ENCODE peak calls at places on chromosomes 4 and X, in seven cellular contexts. C is tibial artery, G is pancreas, R is PC-9, O is aorta, I is GM23248, E is breast epithelium. A is an unnamed sample. For H3K36me3, the result is how much of the 10 kb centered on the place peaks cover.

GRCh38 chr4:56469489-56470210 is 2.2 kb downstream of the SRP72 start:
- DNase-seq in C (no peak), G (no peak), R (no peak), O (no peak), I (peak), E (no peak), A (no peak)

GRCh38 chrX:118807151-118808017 is 16.2 kb upstream of the ZCCHC12 start:
- DNase-seq in C (no peak), G (no peak), R (peak), O (peak), I (peak), E (no peak), A (peak)

GRCh38 chrX:98111684-98112083 is 1228.0 kb downstream of the RPA4 start:
- DNase-seq in C (no peak), G (no peak), R (no peak), O (no peak), I (no peak), E (no peak), A (no peak)

GRCh38 chr4:148823419-148823769 is 381.2 kb upstream of the NR3C2 start:
- DNase-seq in C (no peak), G (no peak), R (no peak), O (no peak), I (no peak), E (no peak), A (no peak)

GRCh38 chrX:68354869-68355628 is 78.2 kb downstream of the OPHN1 start:
- DNase-seq in C (no peak), G (no peak), R (no peak), O (no peak), I (peak), E (no peak), A (no peak)

GRCh38 chr4:182929296-182929695 is 12.1 kb upstream of the DCTD start:
- DNase-seq in C (no peak), G (no peak), R (peak), O (no peak), I (peak), E (no peak), A (peak)

GRCh38 chr4:159273126-159273438 is 170.2 kb downstream of the RAPGEF2 start:
- DNase-seq in C (no peak), G (no peak), R (no peak), O (no peak), I (no peak), E (no peak), A (no peak)

GRCh38 chrX:151985955-151986354 is 11.5 kb upstream of the GABRE start:
- DNase-seq in C (peak), G (no peak), R (no peak), O (no peak), I (peak), E (no peak), A (peak)

GRCh38 chr4:111535792-111536191 is 609.5 kb upstream of the FAM241A start:
- DNase-seq in C (no peak), G (no peak), R (no peak), O (no peak), I (no peak), E (no peak), A (no peak)

GRCh38 chr4:11805837-11806236 is 377.1 kb upstream of the HS3ST1 start:
- DNase-seq in C (no peak), G (no peak), R (no peak), O (no peak), I (peak), E (no peak), A (peak)

GRCh38 chrX:136390921-136391320 is 90.2 kb downstream of the ADGRG4 start:
- DNase-seq in C (no peak), G (no peak), R (peak), O (no peak), I (no peak), E (no peak), A (no peak)

GRCh38 chr4:77773101-77773500 is 46.1 kb downstream of the CNOT6L start:
- DNase-seq in C (no peak), G (no peak), R (no peak), O (no peak), I (peak), E (no peak), A (no peak)

GRCh38 chr4:16926214-16926613 is 27.8 kb upstream of the LDB2 start:
- DNase-seq in C (no peak), G (no peak), R (no peak), O (no peak), I (no peak), E (no peak), A (no peak)

GRCh38 chr4:88283661-88284377 is 542 bp downstream of the PPM1K start:
- DNase-seq in C (peak), G (peak), R (peak), O (peak), I (peak), E (peak), A (peak)

GRCh38 chrX:8042304-8042703 is 115.1 kb upstream of the PNPLA4 start:
- DNase-seq in C (no peak), G (no peak), R (no peak), O (no peak), I (no peak), E (no peak), A (no peak)

GRCh38 chr4:103998752-103999151 is 279.0 kb upstream of the TACR3 start:
- DNase-seq in C (no peak), G (no peak), R (no peak), O (no peak), I (no peak), E (no peak), A (no peak)

GRCh38 chr4:12458621-12459020 is 1025.5 kb downstream of the RAB28 start:
- DNase-seq in C (no peak), G (no peak), R (no peak), O (no peak), I (no peak), E (no peak), A (no peak)

GRCh38 chr4:183388777-183389176 is 55.7 kb upstream of the CDKN2AIP start:
- DNase-seq in C (no peak), G (no peak), R (no peak), O (no peak), I (no peak), E (no peak), A (no peak)

GRCh38 chr4:152594981-152595916 is 59.4 kb upstream of the FBXW7 start:
- DNase-seq in C (no peak), G (no peak), R (no peak), O (no peak), I (no peak), E (no peak), A (no peak)

GRCh38 chr4:147723316-147723715 is 8.6 kb upstream of the ARHGAP10 start:
- DNase-seq in C (peak), G (no peak), R (no peak), O (peak), I (peak), E (no peak), A (no peak)

GRCh38 chr4:24568425-24568824 is 15.9 kb downstream of the DHX15 start:
- DNase-seq in C (no peak), G (no peak), R (no peak), O (no peak), I (peak), E (no peak), A (no peak)

GRCh38 chr4:76212301-76212700 is 1.3 kb downstream of the SCARB2 start:
- DNase-seq in C (no peak), G (no peak), R (no peak), O (no peak), I (peak), E (no peak), A (peak)

GRCh38 chrX:139563251-139563650 is 32.7 kb downstream of the F9 start:
- DNase-seq in C (no peak), G (no peak), R (no peak), O (no peak), I (no peak), E (no peak), A (no peak)

GRCh38 chr4:88960576-88960975 is 96.4 kb downstream of the FAM13A start:
- DNase-seq in C (no peak), G (no peak), R (no peak), O (no peak), I (no peak), E (no peak), A (no peak)

GRCh38 chr4:25861422-25861926 is 1.3 kb downstream of the SEL1L3 start:
- DNase-seq in C (no peak), G (no peak), R (no peak), O (no peak), I (peak), E (no peak), A (no peak)

GRCh38 chr4:100504086-100504874 is 13.5 kb downstream of the EMCN start:
- DNase-seq in C (no peak), G (no peak), R (no peak), O (no peak), I (no peak), E (no peak), A (peak)

GRCh38 chrX:127317159-127317558 is 497.6 kb downstream of the PRR32 start:
- DNase-seq in C (no peak), G (no peak), R (no peak), O (no peak), I (no peak), E (no peak), A (no peak)

GRCh38 chr4:53637348-53637747 is 46.1 kb upstream of the LNX1 start:
- DNase-seq in C (no peak), G (no peak), R (no peak), O (no peak), I (no peak), E (no peak), A (no peak)

GRCh38 chr4:10085828-10086505 is 30.6 kb downstream of the WDR1 start:
- DNase-seq in C (no peak), G (peak), R (no peak), O (peak), I (no peak), E (no peak), A (no peak)

GRCh38 chr4:24477919-24478318 is 106.4 kb downstream of the DHX15 start:
- DNase-seq in C (no peak), G (no peak), R (no peak), O (no peak), I (peak), E (no peak), A (peak)

GRCh38 chrX:10756365-10756915 is 136.1 kb upstream of the MID1 start:
- DNase-seq in C (no peak), G (no peak), R (peak), O (no peak), I (peak), E (no peak), A (peak)

GRCh38 chrX:107880054-107880610 is 54.5 kb downstream of the MID2 start:
- DNase-seq in C (no peak), G (no peak), R (no peak), O (no peak), I (no peak), E (no peak), A (no peak)

GRCh38 chr4:97394653-97395052 is 748.6 kb downstream of the STPG2 start:
- DNase-seq in C (no peak), G (no peak), R (no peak), O (no peak), I (no peak), E (no peak), A (no peak)

GRCh38 chrX:88438209-88438608 is 308.8 kb upstream of the CPXCR1 start:
- DNase-seq in C (no peak), G (no peak), R (no peak), O (no peak), I (no peak), E (no peak), A (no peak)

GRCh38 chr4:86482851-86483490 is 111.1 kb upstream of the PTPN13 start:
- DNase-seq in C (no peak), G (no peak), R (no peak), O (no peak), I (peak), E (no peak), A (peak)

GRCh38 chr4:144709793-144710525 is 64.0 kb downstream of the HHIP start:
- DNase-seq in C (no peak), G (no peak), R (no peak), O (no peak), I (peak), E (peak), A (peak)

GRCh38 chr4:144705861-144706590 is 60.1 kb downstream of the HHIP start:
- DNase-seq in C (no peak), G (no peak), R (no peak), O (no peak), I (no peak), E (no peak), A (no peak)

GRCh38 chr4:144710526-144710912 is 64.6 kb downstream of the HHIP start:
- DNase-seq in C (no peak), G (no peak), R (no peak), O (no peak), I (no peak), E (peak), A (no peak)

GRCh38 chr4:144711685-144712456 is 65.9 kb downstream of the HHIP start:
- DNase-seq in C (no peak), G (no peak), R (no peak), O (no peak), I (no peak), E (no peak), A (no peak)

GRCh38 chr4:144709159-144709558 is 63.2 kb downstream of the HHIP start:
- DNase-seq in C (no peak), G (no peak), R (no peak), O (no peak), I (peak), E (no peak), A (peak)
- H3K36me3 ChIP-seq in C (under half), G (under half), R (under half), O (under half), I (under half), E (under half), A (under half)

DNA sequence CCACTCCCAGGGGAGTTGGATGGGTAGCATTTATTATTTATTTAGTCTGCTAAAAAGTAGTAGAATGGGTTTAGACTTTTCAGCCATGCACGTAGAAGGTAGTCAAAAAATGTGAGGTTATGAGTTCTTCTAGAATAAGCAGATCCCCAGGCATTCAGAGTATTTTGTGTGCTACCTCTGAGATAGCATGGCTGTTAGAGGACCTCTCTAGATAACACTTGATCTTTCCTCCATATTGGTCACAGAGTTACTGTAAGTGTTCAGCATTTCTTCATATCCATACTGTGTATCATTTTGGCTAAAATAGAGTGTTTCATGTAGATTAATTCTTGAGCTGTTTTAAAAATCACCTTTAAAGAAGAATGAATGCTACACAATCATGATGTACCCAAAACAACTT is 58.4 kb downstream of the KLHL5 start:
- DNase-seq in C (no peak), G (no peak), R (no peak), O (no peak), I (no peak), E (no peak), A (no peak)
- H3K36me3 ChIP-seq in C (under half), G (under half), R (under half), O (under half), I (under half), E (under half), A (under half)

GRCh38 chr4:3520796-3521600 is 11.2 kb downstream of the LRPAP1 start:
- DNase-seq in C (no peak), G (peak), R (no peak), O (peak), I (no peak), E (no peak), A (no peak)
- H3K36me3 ChIP-seq in C (half or more), G (half or more), R (under half), O (under half), I (under half), E (under half), A (under half)

DNA sequence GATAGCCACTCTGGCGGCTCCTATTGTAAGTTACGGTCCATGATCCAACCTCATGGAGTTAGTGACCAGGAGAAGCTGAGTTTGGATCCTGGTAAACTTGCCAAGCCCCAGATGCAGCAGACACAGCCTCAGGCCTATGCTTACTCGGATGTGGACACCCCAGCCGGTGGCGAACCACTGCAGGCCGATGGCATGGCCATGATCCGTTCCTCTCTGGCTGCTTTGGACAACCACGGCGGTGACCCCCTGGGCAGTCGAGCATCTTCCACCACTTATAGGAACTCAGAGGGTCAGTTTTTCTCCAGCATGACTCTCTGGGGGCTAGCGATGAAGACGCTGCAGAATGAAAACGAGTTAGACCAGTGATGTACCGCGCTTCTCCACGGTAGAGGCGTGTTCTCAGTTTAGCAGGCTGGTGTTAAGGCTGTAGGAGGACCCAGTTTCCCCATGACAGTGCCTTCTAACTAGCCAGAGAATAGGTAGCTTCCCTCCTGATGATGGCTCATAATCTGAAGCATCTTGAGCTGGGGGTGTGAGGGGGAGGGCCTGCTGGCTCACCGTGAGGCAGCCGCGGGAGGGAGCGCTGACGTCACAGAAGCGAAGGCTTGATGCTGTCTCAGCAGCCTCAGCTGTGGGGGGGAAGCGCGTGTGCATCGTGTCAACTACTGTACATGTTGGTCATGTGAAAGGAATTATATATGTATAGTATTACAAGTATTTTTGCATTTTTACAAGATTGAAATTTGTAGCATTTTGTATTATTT is 31.1 kb downstream of the ZBTB49 start:
- DNase-seq in C (no peak), G (no peak), R (no peak), O (no peak), I (no peak), E (no peak), A (no peak)
- H3K36me3 ChIP-seq in C (half or more), G (under half), R (under half), O (under half), I (under half), E (under half), A (under half)

GRCh38 chr4:83440148-83440814 is 15.3 kb downstream of the HELQ start:
- DNase-seq in C (no peak), G (no peak), R (no peak), O (no peak), I (no peak), E (no peak), A (no peak)
- H3K36me3 ChIP-seq in C (half or more), G (under half), R (under half), O (under half), I (under half), E (under half), A (under half)

DNA sequence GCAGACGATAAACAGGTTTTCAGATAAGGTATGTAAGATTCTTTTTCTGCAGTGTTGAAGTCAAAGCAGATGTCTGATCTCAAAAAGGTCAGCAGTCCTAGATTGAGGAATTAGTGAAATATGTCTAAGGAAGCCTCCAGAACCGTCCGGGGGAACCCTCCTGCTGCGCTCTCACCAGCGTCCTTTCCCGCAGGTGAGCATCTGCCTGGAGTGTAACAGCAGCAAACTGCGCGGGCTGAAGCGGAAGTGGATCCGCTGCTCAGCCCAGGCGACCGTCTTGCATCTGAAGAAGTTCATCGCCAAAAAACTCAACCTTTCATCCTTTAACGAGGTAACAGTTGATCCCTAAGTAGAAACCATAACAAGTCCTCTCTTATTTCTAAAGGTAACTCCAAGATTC is 55.5 kb downstream of the PCGF3 start:
- DNase-seq in C (no peak), G (no peak), R (no peak), O (no peak), I (no peak), E (no peak), A (no peak)
- H3K36me3 ChIP-seq in C (half or more), G (under half), R (under half), O (under half), I (under half), E (under half), A (under half)

A was measured in brain microvascular endothelial cell.